ENCODE peak calls at places on chromosomes 6 and 20, in five cellular contexts. J, U, X, V and O are unnamed samples.

GRCh38 chr6:89927788-89928565 is 33.7 kb downstream of the GJA10 start:
- DNase-seq in J (no peak), U (no peak), X (no peak), V (peak), O (peak)

GRCh38 chr6:111357680-111358079 is 125.3 kb downstream of the REV3L start:
- DNase-seq in J (no peak), U (no peak), X (no peak), V (no peak), O (no peak)

GRCh38 chr20:10986586-10986985 is 312.8 kb upstream of the JAG1 start:
- DNase-seq in J (no peak), U (no peak), X (no peak), V (no peak), O (no peak)

GRCh38 chr6:163946437-163946836 is 531.9 kb downstream of the QKI start:
- DNase-seq in J (no peak), U (no peak), X (no peak), V (no peak), O (no peak)

GRCh38 chr6:119133400-119133799 is 54.9 kb upstream of the FAM184A start:
- DNase-seq in J (no peak), U (no peak), X (no peak), V (no peak), O (no peak)

GRCh38 chr6:42100029-42100901 is 42.2 kb downstream of the C6orf132 start:
- DNase-seq in J (no peak), U (no peak), X (no peak), V (peak), O (no peak)

GRCh38 chr20:10696650-10697049 is 22.9 kb upstream of the JAG1 start:
- DNase-seq in J (no peak), U (no peak), X (peak), V (no peak), O (no peak)

GRCh38 chr20:30503992-30504570 is 753.4 kb upstream of the DEFB115 start:
- DNase-seq in J (no peak), U (no peak), X (no peak), V (no peak), O (no peak)

GRCh38 chr6:157023958-157024357 is 246.8 kb downstream of the ARID1B start:
- DNase-seq in J (no peak), U (no peak), X (no peak), V (no peak), O (no peak)

GRCh38 chr20:50784464-50784863 is 10.4 kb upstream of the BCAS4 start:
- DNase-seq in J (no peak), U (no peak), X (no peak), V (no peak), O (no peak)

GRCh38 chr6:50187212-50188055 is 137.7 kb upstream of the DEFB112 start:
- DNase-seq in J (no peak), U (no peak), X (no peak), V (no peak), O (no peak)

GRCh38 chr20:50199703-50200102 is 9.1 kb downstream of the CEBPB start:
- DNase-seq in J (no peak), U (no peak), X (peak), V (no peak), O (no peak)

GRCh38 chr6:18845891-18846290 is 458.7 kb downstream of the RNF144B start:
- DNase-seq in J (no peak), U (no peak), X (no peak), V (no peak), O (no peak)

GRCh38 chr20:59412896-59413295 is 112.5 kb downstream of the EDN3 start:
- DNase-seq in J (no peak), U (no peak), X (peak), V (no peak), O (peak)

GRCh38 chr6:32108094-32108627 is 977 bp downstream of the TNXB start:
- DNase-seq in J (no peak), U (no peak), X (no peak), V (peak), O (no peak)

GRCh38 chr6:86030875-86031274 is 388.2 kb upstream of the SYNCRIP start:
- DNase-seq in J (no peak), U (no peak), X (no peak), V (no peak), O (no peak)

GRCh38 chr20:6924681-6925080 is 157.2 kb downstream of the BMP2 start:
- DNase-seq in J (no peak), U (no peak), X (no peak), V (no peak), O (no peak)

GRCh38 chr20:41278936-41279335 is 38.6 kb downstream of the ZHX3 start:
- DNase-seq in J (no peak), U (no peak), X (no peak), V (no peak), O (no peak)

GRCh38 chr6:42726026-42726425 is 3.6 kb upstream of the PRPH2 start:
- DNase-seq in J (no peak), U (no peak), X (no peak), V (no peak), O (no peak)

GRCh38 chr6:31178143-31179041 is 7.9 kb upstream of the POU5F1 start:
- DNase-seq in J (no peak), U (no peak), X (no peak), V (no peak), O (no peak)

GRCh38 chr6:30154061-30154460 is 7.0 kb downstream of the TRIM10 start:
- DNase-seq in J (no peak), U (no peak), X (no peak), V (no peak), O (no peak)

GRCh38 chr6:87742106-87742505 is 40.1 kb upstream of the AKIRIN2 start:
- DNase-seq in J (no peak), U (no peak), X (no peak), V (peak), O (no peak)